ENCODE peak calls at places on chromosomes 7 and 10, in four cellular contexts. M, O, S and Z are unnamed samples. For H3K4me1, the result is how much of the 10 kb centered on the place peaks cover.

GRCh38 chr10:12634532-12634931 is 285.2 kb downstream of the CAMK1D start:
- ATAC-seq in M (no peak), O (no peak), S (no peak), Z (no peak)

GRCh38 chr10:96560970-96561887 is 25.6 kb downstream of the TM9SF3 start:
- ATAC-seq in M (no peak), O (no peak), S (peak), Z (no peak)

GRCh38 chr7:55381187-55381586 is 16.1 kb downstream of the LANCL2 start:
- ATAC-seq in M (no peak), O (no peak), S (no peak), Z (no peak)

GRCh38 chr10:803041-803741 is 113.7 kb upstream of the DIP2C start:
- ATAC-seq in M (no peak), O (peak), S (no peak), Z (no peak)

GRCh38 chr7:24715661-24716479 is 41.4 kb downstream of the GSDME start:
- ATAC-seq in M (peak), O (peak), S (peak), Z (no peak)

GRCh38 chr10:13672505-13672904 is 85.7 kb downstream of the PRPF18 start:
- ATAC-seq in M (no peak), O (no peak), S (no peak), Z (no peak)

GRCh38 chr10:118712930-118713634 is 41.7 kb downstream of the CACUL1 start:
- ATAC-seq in M (no peak), O (peak), S (no peak), Z (no peak)

GRCh38 chr7:69676247-69676646 is 78.0 kb downstream of the AUTS2 start:
- ATAC-seq in M (no peak), O (no peak), S (no peak), Z (no peak)

GRCh38 chr10:60209874-60210584 is 179.6 kb downstream of the ANK3 start:
- ATAC-seq in M (no peak), O (no peak), S (no peak), Z (no peak)

GRCh38 chr10:2933924-2934323 is 133.4 kb upstream of the PFKP start:
- ATAC-seq in M (no peak), O (no peak), S (no peak), Z (no peak)

GRCh38 chr7:157010588-157011332 is at the start of gene MNX1:
- ATAC-seq in M (peak), O (peak), S (peak), Z (peak)

GRCh38 chr7:79282051-79282694 is 171.3 kb downstream of the MAGI2 start:
- ATAC-seq in M (peak), O (no peak), S (peak), Z (peak)

GRCh38 chr10:8897769-8898168 is 843.3 kb downstream of the GATA3 start:
- ATAC-seq in M (no peak), O (no peak), S (no peak), Z (no peak)

GRCh38 chr10:30818010-30818660 is 188.6 kb upstream of the LYZL2 start:
- ATAC-seq in M (no peak), O (peak), S (peak), Z (peak)

GRCh38 chr7:156777364-156778069 is 115.5 kb downstream of the LMBR1 start:
- ATAC-seq in M (no peak), O (no peak), S (no peak), Z (no peak)

DNA sequence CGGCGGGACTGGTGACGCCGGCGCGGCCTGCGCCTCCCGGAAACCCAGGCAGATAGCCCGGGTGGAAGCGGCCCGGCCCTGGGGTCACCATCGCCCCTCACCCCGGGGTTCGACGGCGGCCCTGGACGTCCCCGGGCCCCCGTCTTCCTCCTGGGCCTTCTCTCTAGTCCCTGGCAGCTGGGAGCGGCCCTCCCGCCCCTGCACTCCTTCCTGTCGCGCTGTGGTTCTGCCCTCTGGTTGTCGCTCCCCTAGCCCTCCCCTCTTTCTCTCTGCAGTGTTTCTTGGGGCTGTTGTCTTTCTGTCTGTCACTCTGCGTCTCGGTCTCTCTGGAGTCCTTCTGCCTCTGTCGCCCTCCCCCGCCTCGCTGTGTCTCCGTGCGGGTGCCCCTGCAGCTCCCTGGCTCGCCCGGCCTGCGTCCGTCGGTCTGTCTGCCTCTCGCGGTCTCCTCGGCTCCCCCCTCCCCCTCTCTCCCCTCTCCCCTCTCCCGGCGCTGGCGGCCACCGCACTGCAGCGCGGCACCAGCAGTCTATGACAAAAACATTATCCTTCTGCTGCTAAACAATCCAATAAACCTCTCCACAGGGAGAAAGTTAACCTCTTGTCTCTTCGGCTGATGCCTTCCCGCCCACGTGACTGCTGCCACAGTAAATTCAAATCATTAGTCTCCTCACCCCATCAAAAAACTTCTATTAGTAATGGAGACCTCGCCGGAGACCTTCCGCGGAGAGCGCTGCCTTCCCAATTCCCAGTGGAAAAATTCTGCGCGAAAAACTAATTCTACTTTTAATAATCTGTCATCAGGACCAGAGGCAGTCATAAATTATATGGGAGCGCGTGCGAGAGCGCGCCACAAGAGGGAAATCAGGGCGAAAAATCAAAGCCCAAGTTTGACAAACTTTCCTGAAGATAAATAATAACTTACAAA is 90.3 kb upstream of the PAX2 start:
- ATAC-seq in M (no peak), O (peak), S (no peak), Z (no peak)
- H3K27ac ChIP-seq in M (no peak), O (no peak), S (no peak), Z (no peak)

DNA sequence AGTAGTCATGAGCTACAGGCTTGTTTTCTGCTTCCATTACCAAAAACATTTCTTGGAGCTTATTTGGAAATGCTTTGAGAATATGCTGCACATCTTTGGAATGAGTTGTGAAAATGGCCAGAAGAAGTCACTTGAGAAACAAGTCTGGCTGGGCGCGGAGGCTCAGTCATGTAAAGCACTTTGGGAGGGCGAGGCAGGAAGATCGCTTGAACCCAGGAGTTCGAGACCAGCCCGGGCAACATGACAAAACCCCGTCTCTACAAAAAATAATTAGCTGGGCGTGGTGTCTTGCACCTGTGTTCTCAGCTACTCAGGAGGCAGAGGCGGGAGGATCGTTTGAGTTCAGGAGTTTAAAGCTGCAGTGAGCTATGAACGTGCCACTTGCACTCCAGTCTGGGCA is 882 bp upstream of the CHCHD1 start:
- ATAC-seq in M (no peak), O (no peak), S (no peak), Z (no peak)
- H3K4me1 ChIP-seq in M (under half), O (under half), S (under half), Z (under half)

DNA sequence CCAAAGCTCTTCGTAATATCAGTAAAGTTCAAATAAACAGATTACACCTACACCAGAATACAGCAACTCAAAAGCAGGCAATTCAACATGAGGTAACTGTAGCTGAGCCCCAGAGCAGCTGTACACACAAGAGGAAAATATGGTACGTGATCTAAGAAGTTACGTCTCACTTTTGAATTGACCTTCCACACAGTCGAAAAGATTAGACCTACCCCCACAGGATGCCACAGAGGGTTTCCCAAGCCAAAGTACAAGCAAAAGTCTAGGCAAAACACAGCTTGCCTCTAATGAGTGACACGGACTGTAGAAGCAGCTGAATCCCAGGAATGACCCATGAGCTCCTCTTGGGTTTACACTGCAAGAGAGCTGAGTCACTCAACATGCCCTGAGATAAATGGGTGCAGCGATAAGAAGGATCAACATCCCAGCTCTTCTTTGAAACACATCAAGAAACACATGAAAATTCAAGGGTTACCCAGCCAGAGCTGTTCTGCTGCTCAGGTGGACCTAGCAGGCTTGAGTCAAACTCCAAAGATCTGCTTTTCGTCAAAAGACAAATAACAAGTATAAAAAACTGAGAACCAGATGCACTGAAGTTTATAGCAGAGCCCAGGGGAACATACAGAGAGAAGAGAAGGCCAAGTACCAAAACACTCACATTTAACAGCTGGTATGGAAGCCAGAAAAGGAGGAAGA is 9.7 kb downstream of the CREB3L2 start:
- ATAC-seq in M (peak), O (peak), S (peak), Z (peak)
- TF ChIP-seq POLR2A in M (no peak), O (no peak), S (no peak), Z (no peak)

GRCh38 chr10:124699471-124700292 is 44.5 kb downstream of the FAM53B start:
- ATAC-seq in M (peak), O (no peak), S (peak), Z (no peak)
- H3K27ac ChIP-seq in M (peak), O (no peak), S (no peak), Z (no peak)

DNA sequence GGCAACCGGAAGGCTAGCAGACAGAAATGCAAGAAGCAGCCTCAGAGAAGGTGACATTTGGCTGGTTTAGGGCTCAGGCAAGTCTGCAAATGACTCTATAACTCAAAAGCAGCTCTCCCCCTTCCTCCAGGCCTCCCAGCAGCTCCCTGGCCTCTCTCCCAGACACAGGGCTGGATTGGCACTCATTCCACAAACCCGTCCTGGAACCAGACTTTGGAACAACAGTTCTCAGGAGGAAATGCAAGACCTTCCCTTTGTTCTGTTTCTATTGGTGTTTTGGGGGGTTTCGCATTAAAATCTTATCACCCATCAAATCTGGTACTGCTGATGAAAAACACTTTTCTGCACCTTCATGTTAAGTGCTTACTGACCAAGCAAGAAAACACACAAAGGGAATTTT is 40.3 kb upstream of the EFCAB10 start:
- ATAC-seq in M (no peak), O (no peak), S (no peak), Z (peak)
- H3K4me1 ChIP-seq in M (under half), O (under half), S (under half), Z (under half)

DNA sequence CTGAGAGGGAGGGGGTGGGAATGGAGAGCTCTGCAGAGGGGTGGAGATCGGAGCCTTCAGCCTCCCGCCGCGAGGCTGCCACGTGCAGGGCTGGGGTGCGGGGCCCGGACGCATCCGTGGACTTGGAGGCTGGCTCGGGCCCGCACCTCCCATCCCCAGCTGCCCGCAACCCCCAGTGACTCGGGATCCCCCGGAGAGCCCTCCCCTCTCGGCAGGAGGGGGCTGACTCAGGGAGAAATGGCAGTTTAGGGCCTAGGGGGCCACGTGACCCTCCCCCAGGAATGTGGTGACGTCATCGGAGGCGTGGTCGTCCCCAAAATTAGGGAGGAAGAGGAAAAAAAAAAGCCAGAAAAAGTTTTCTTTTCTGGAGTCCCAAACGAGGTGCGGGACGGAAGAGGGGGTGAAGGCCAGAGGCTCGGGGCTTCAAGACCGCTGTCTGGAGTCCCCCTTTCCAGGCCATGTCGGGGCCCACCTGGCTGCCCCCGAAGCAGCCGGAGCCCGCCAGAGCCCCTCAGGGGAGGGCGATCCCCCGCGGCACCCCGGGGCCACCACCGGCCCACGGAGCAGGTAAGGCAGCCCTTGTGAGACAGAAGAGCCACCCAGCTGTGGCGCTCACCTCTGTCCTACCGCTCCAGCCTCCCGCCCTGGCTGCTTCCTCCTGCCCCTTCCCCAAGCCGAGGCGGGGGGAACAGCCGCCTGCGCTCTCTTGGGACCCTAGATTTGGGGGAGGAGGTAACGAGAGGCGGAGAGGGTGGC is at the start of gene TRIP6:
- ATAC-seq in M (peak), O (no peak), S (peak), Z (peak)
- TF ChIP-seq POLR2A in M (no peak), O (no peak), S (peak), Z (peak)

GRCh38 chr10:113423877-113424276 is 129.0 kb upstream of the HABP2 start:
- ATAC-seq in M (no peak), O (no peak), S (no peak), Z (peak)

GRCh38 chr10:113425596-113425995 is 127.3 kb upstream of the HABP2 start:
- ATAC-seq in M (no peak), O (no peak), S (peak), Z (no peak)

GRCh38 chr10:113424304-113424721 is 128.5 kb upstream of the HABP2 start:
- ATAC-seq in M (peak), O (no peak), S (no peak), Z (peak)

GRCh38 chr10:113424984-113425383 is 127.9 kb upstream of the HABP2 start:
- ATAC-seq in M (no peak), O (no peak), S (peak), Z (no peak)

GRCh38 chr10:113426181-113426837 is 126.5 kb upstream of the HABP2 start:
- ATAC-seq in M (no peak), O (no peak), S (no peak), Z (no peak)
- H3K27ac ChIP-seq in M (no peak), O (no peak), S (no peak), Z (no peak)

GRCh38 chr7:12412407-12412806 is 8.7 kb upstream of the VWDE start:
- ATAC-seq in M (no peak), O (no peak), S (no peak), Z (no peak)
- H3K4me1 ChIP-seq in M (under half), O (under half), S (under half), Z (under half)